ENCODE peak calls at places on chromosomes 11 and 22, in six cellular contexts. P is esophagus squamous epithelium, Q is breast epithelium, I is endothelial cell of umbilical vein, H is DND-41, S is psoas muscle. L is an unnamed sample.

GRCh38 chr11:17805873-17806272 is 71.3 kb downstream of the KCNC1 start:
- DNase-seq in P (no peak), Q (no peak), I (no peak), H (no peak), S (no peak), L (no peak)

GRCh38 chr11:96061730-96062524 is 138.0 kb upstream of the MTMR2 start:
- DNase-seq in P (no peak), Q (no peak), I (peak; percentile 66), H (no peak), S (no peak), L (no peak)

GRCh38 chr11:79610678-79611077 is 169.8 kb upstream of the TENM4 start:
- DNase-seq in P (no peak), Q (no peak), I (no peak), H (no peak), S (no peak), L (no peak)

GRCh38 chr11:103480421-103480820 is 371.2 kb downstream of the DYNC2H1 start:
- DNase-seq in P (no peak), Q (no peak), I (no peak), H (no peak), S (no peak), L (no peak)

GRCh38 chr11:86292912-86293606 is 9.0 kb upstream of the HIKESHI start:
- DNase-seq in P (no peak), Q (no peak), I (no peak), H (no peak), S (no peak), L (no peak)

GRCh38 chr11:11347583-11347982 is 5.5 kb downstream of the CSNK2A3 start:
- DNase-seq in P (no peak), Q (no peak), I (no peak), H (no peak), S (no peak), L (peak; percentile 19)

GRCh38 chr11:81579339-81579738 is 1154.3 kb downstream of the FAM181B start:
- DNase-seq in P (no peak), Q (no peak), I (no peak), H (no peak), S (no peak), L (no peak)

GRCh38 chr11:19251577-19251976 is 10.8 kb upstream of the E2F8 start:
- DNase-seq in P (no peak), Q (no peak), I (no peak), H (no peak), S (no peak), L (no peak)

GRCh38 chr11:34855754-34856095 is 60.5 kb downstream of the APIP start:
- DNase-seq in P (no peak), Q (no peak), I (no peak), H (no peak), S (no peak), L (no peak)
- H3K4me3 ChIP-seq in P (no peak overlapping the region), Q (no peak overlapping the region), I (no peak overlapping the region), H (no peak overlapping the region), S (no peak overlapping the region), L (no peak overlapping the region)

GRCh38 chr11:125407046-125407445 is 89.0 kb downstream of the FEZ1 start:
- DNase-seq in P (no peak), Q (peak; percentile 25), I (no peak), H (no peak), S (no peak), L (no peak)
- TF ChIP-seq CTCF in P (no peak), Q (no peak), I (no peak), H (no peak), S (no peak), L (no peak)

GRCh38 chr11:65412271-65413076 is 10.1 kb upstream of the NEAT1 start:
- DNase-seq in P (no peak), Q (no peak), I (no peak), H (no peak), S (peak; percentile 50), L (peak; percentile 27)

GRCh38 chr11:65415499-65416340 is 6.9 kb upstream of the NEAT1 start:
- DNase-seq in P (no peak), Q (peak; percentile 42), I (no peak), H (no peak), S (no peak), L (peak; percentile 58)

GRCh38 chr11:65416341-65417185 is 6.0 kb upstream of the NEAT1 start:
- DNase-seq in P (no peak), Q (peak; percentile 94), I (peak; percentile 86), H (peak; percentile 90), S (peak; percentile 97), L (peak; percentile 97)

GRCh38 chr11:65417221-65417701 is 5.3 kb upstream of the NEAT1 start:
- DNase-seq in P (no peak), Q (no peak), I (peak; percentile 26), H (peak; percentile 64), S (peak; percentile 78), L (no peak)

GRCh38 chr11:65414776-65415498 is 7.7 kb upstream of the NEAT1 start:
- DNase-seq in P (no peak), Q (peak; percentile 39), I (no peak), H (no peak), S (no peak), L (no peak)
- H3K4me1 ChIP-seq in P (peaks cover 59% of the 10 kb centered on the region), Q (peaks cover 18% of the 10 kb centered on the region), I (peaks cover 37% of the 10 kb centered on the region), H (peaks cover 43% of the 10 kb centered on the region), S (peaks cover 56% of the 10 kb centered on the region), L (peaks cover 37% of the 10 kb centered on the region)

GRCh38 chr11:61700221-61700620 is 20.0 kb downstream of the DAGLA start:
- DNase-seq in P (no peak), Q (no peak), I (no peak), H (no peak), S (no peak), L (peak; percentile 86)
- H3K4me3 ChIP-seq in P (no peak overlapping the region), Q (no peak overlapping the region), I (no peak overlapping the region), H (no peak overlapping the region), S (no peak overlapping the region), L (no peak overlapping the region)

DNA sequence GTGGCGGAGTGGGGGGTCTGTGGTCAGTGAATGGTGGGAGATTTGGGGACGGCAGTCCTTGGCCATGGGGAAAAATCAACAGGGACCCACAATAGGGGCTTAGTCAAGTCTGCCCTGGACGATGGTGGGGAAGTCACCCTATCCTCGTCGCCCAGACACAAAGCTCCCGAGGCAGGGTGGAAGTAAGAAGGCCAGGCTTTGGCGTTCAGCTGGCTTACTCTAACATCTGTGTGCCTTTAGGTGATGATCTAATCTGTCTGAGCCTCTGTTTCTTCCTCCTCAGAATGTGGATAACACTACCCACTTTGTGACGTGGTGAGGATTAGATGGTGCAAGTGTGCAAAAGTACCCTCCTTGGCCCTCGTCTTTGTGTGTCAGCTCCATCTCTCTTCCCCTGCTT is 192.2 kb downstream of the ST3GAL4 start:
- DNase-seq in P (no peak), Q (no peak), I (no peak), H (no peak), S (no peak), L (no peak)
- TF ChIP-seq CTCF in P (no peak), Q (no peak), I (no peak), H (no peak), S (no peak), L (no peak)

GRCh38 chr11:61539958-61540357 is 31.4 kb downstream of the LRRC10B start:
- DNase-seq in P (no peak), Q (no peak), I (no peak), H (no peak), S (no peak), L (no peak)
- H3K4me1 ChIP-seq in P (no peaks in the 10 kb centered on the region), Q (no peaks in the 10 kb centered on the region), I (no peaks in the 10 kb centered on the region), H (no peaks in the 10 kb centered on the region), S (peaks cover 5% of the 10 kb centered on the region), L (peaks cover 3% of the 10 kb centered on the region)

GRCh38 chr11:102346748-102347525 is at the start of gene BIRC2:
- DNase-seq in P (peak; percentile 67), Q (peak; percentile 91), I (peak; percentile 91), H (peak; percentile 93), S (peak; percentile 97), L (peak; percentile 96)
- H3K4me3 ChIP-seq in P (peak within 1 kb of the TSS; percentile 79), Q (peak within 1 kb of the TSS; percentile 70), I (peak within 1 kb of the TSS; percentile 69), H (peak within 1 kb of the TSS; percentile 80), S (peak within 1 kb of the TSS; percentile 80), L (peak within 1 kb of the TSS; percentile 75)

GRCh38 chr22:40651563-40652501 is 15.3 kb upstream of the MRTFA start:
- DNase-seq in P (peak; percentile 75), Q (peak; percentile 90), I (peak; percentile 98), H (no peak), S (peak; percentile 98), L (peak; percentile 92)

GRCh38 chr22:40651057-40651456 is 14.5 kb upstream of the MRTFA start:
- DNase-seq in P (no peak), Q (no peak), I (no peak), H (no peak), S (no peak), L (no peak)

GRCh38 chr22:40653361-40653760 is 16.8 kb upstream of the MRTFA start:
- DNase-seq in P (no peak), Q (no peak), I (no peak), H (no peak), S (no peak), L (no peak)

GRCh38 chr22:40654522-40655167 is 18.1 kb upstream of the MRTFA start:
- DNase-seq in P (no peak), Q (no peak), I (peak; percentile 60), H (no peak), S (peak; percentile 83), L (no peak)
- TF ChIP-seq CTCF in P (no peak), Q (no peak), I (peak; percentile 16), H (peak; percentile 46), S (peak; percentile 35), L (no peak)

DNA sequence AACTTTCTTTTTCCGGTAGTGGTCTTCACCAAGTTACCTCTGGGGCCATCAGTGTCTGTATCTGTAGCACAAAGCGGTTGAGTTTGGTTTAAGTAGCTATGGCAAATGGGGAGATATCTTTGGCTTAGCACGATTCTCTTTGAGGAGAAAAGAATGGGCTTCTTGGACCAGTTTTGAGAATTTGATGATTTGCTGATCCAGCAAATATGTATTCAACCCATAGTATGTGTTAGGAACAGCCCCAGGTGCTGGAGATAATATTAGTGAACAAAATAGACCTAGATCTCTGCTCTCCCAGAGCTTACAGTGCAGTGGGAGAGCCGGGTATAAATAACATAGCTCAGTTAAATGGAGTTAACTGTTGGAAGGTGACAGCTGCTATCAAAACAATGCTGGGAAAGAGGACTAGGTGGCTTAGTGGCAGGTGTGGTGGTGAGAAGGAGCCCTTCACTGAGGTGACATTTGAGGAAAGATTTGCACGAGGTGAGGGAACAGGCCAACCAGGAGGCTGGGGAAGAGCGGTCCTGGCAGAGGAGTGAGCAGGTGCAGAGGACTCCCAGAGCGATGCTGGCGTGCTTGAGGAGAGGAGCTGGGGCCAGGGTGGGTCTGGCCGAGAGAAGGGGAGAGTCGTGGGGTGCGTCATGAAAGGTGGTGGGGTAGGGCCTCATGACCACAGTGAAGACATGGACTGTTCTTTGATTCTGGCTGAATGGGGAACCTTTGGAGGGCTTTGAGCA is 5.0 kb downstream of the TBC1D22A start:
- DNase-seq in P (no peak), Q (no peak), I (no peak), H (no peak), S (no peak), L (peak; percentile 24)
- H3K4me1 ChIP-seq in P (peaks cover 74% of the 10 kb centered on the region), Q (peaks cover 5% of the 10 kb centered on the region), I (peaks cover 24% of the 10 kb centered on the region), H (peaks cover 26% of the 10 kb centered on the region), S (peaks cover 34% of the 10 kb centered on the region), L (peaks cover 18% of the 10 kb centered on the region)

GRCh38 chr11:12841946-12842630 is 167.0 kb upstream of the RASSF10 start:
- DNase-seq in P (no peak), Q (no peak), I (peak; percentile 85), H (peak; percentile 60), S (no peak), L (no peak)
- H3K4me3 ChIP-seq in P (no peak overlapping the region), Q (no peak overlapping the region), I (no peak overlapping the region), H (peak overlapping the region; percentile 38), S (no peak overlapping the region), L (no peak overlapping the region)

L was measured in mucosa of descending colon.